ENCODE peak calls at places on chromosomes 11 and 22, in five cellular contexts. One of them, this sample, is unnamed. For H3K27me3, the result is how much of the 10 kb centered on the place peaks cover.

GRCh38 chr11:74019104-74019738 is 10.3 kb upstream of the UCP3 start:
- DNase-seq in AG04450: no peak
- DNase-seq in right atrium auricular region: no peak
- DNase-seq in endothelial cell of umbilical vein: no peak
- DNase-seq in dorsolateral prefrontal cortex: no peak
- DNase-seq in this sample: no peak

GRCh38 chr22:41003041-41003440 is 51.9 kb downstream of the RBX1 start:
- DNase-seq in AG04450: no peak
- DNase-seq in right atrium auricular region: no peak
- DNase-seq in endothelial cell of umbilical vein: no peak
- DNase-seq in dorsolateral prefrontal cortex: no peak
- DNase-seq in this sample: no peak

GRCh38 chr22:38141574-38141973 is 31.1 kb upstream of the BAIAP2L2 start:
- DNase-seq in AG04450: no peak
- DNase-seq in right atrium auricular region: no peak
- DNase-seq in endothelial cell of umbilical vein: no peak
- DNase-seq in dorsolateral prefrontal cortex: no peak
- DNase-seq in this sample: no peak

GRCh38 chr11:17735823-17736772 is 1.5 kb downstream of the KCNC1 start:
- DNase-seq in AG04450: no peak
- DNase-seq in right atrium auricular region: no peak
- DNase-seq in endothelial cell of umbilical vein: no peak
- DNase-seq in dorsolateral prefrontal cortex: no peak
- DNase-seq in this sample: no peak

GRCh38 chr11:115518983-115519382 is 14.8 kb upstream of the CADM1 start:
- DNase-seq in AG04450: no peak
- DNase-seq in right atrium auricular region: no peak
- DNase-seq in endothelial cell of umbilical vein: no peak
- DNase-seq in dorsolateral prefrontal cortex: no peak
- DNase-seq in this sample: no peak

GRCh38 chr11:21965221-21965620 is 227.7 kb upstream of the ANO5 start:
- DNase-seq in AG04450: no peak
- DNase-seq in right atrium auricular region: no peak
- DNase-seq in endothelial cell of umbilical vein: no peak
- DNase-seq in dorsolateral prefrontal cortex: no peak
- DNase-seq in this sample: no peak

GRCh38 chr11:121163658-121164308 is 62.7 kb downstream of the TECTA start:
- DNase-seq in AG04450: no peak
- DNase-seq in right atrium auricular region: no peak
- DNase-seq in endothelial cell of umbilical vein: no peak
- DNase-seq in dorsolateral prefrontal cortex: no peak
- DNase-seq in this sample: no peak

GRCh38 chr11:3178349-3178748 is 13.2 kb upstream of the OSBPL5 start:
- DNase-seq in AG04450: no peak
- DNase-seq in right atrium auricular region: no peak
- DNase-seq in endothelial cell of umbilical vein: no peak
- DNase-seq in dorsolateral prefrontal cortex: no peak
- DNase-seq in this sample: no peak

GRCh38 chr11:129643031-129643721 is 172.5 kb upstream of the TMEM45B start:
- DNase-seq in AG04450: no peak
- DNase-seq in right atrium auricular region: no peak
- DNase-seq in endothelial cell of umbilical vein: no peak
- DNase-seq in dorsolateral prefrontal cortex: no peak
- DNase-seq in this sample: no peak

GRCh38 chr22:38966379-38966700 is 8.9 kb downstream of the APOBEC3A start:
- DNase-seq in AG04450: no peak
- DNase-seq in right atrium auricular region: no peak
- DNase-seq in endothelial cell of umbilical vein: no peak
- DNase-seq in dorsolateral prefrontal cortex: no peak
- DNase-seq in this sample: no peak

GRCh38 chr11:119891392-119891791 is 162.4 kb upstream of the NECTIN1 start:
- DNase-seq in AG04450: no peak
- DNase-seq in right atrium auricular region: peak
- DNase-seq in endothelial cell of umbilical vein: no peak
- DNase-seq in dorsolateral prefrontal cortex: peak
- DNase-seq in this sample: no peak

GRCh38 chr22:38982008-38982927 is at the start of gene APOBEC3B:
- DNase-seq in AG04450: peak
- DNase-seq in right atrium auricular region: peak
- DNase-seq in endothelial cell of umbilical vein: peak
- DNase-seq in dorsolateral prefrontal cortex: peak
- DNase-seq in this sample: peak

GRCh38 chr11:33515347-33515746 is 185.3 kb downstream of the C11orf91 start:
- DNase-seq in AG04450: no peak
- DNase-seq in right atrium auricular region: no peak
- DNase-seq in endothelial cell of umbilical vein: no peak
- DNase-seq in dorsolateral prefrontal cortex: peak
- DNase-seq in this sample: no peak

GRCh38 chr11:113179181-113179701 is 135.1 kb upstream of the TTC12 start:
- DNase-seq in AG04450: no peak
- DNase-seq in right atrium auricular region: peak
- DNase-seq in endothelial cell of umbilical vein: no peak
- DNase-seq in dorsolateral prefrontal cortex: no peak
- DNase-seq in this sample: no peak

GRCh38 chr11:120432056-120433018 is 79.2 kb upstream of the GRIK4 start:
- DNase-seq in AG04450: peak
- DNase-seq in right atrium auricular region: no peak
- DNase-seq in endothelial cell of umbilical vein: peak
- DNase-seq in dorsolateral prefrontal cortex: no peak
- DNase-seq in this sample: peak

GRCh38 chr11:102202972-102203371 is 92.7 kb downstream of the YAP1 start:
- DNase-seq in AG04450: no peak
- DNase-seq in right atrium auricular region: no peak
- DNase-seq in endothelial cell of umbilical vein: no peak
- DNase-seq in dorsolateral prefrontal cortex: no peak
- DNase-seq in this sample: no peak

GRCh38 chr11:76793834-76794291 is 10.7 kb downstream of the TSKU start:
- DNase-seq in AG04450: no peak
- DNase-seq in right atrium auricular region: peak
- DNase-seq in endothelial cell of umbilical vein: no peak
- DNase-seq in dorsolateral prefrontal cortex: no peak
- DNase-seq in this sample: no peak

GRCh38 chr11:44631831-44632230 is 66.4 kb downstream of the CD82 start:
- DNase-seq in AG04450: no peak
- DNase-seq in right atrium auricular region: peak
- DNase-seq in endothelial cell of umbilical vein: no peak
- DNase-seq in dorsolateral prefrontal cortex: no peak
- DNase-seq in this sample: no peak

GRCh38 chr22:17822087-17822486 is 47.8 kb upstream of the BID start:
- DNase-seq in AG04450: no peak
- DNase-seq in right atrium auricular region: no peak
- DNase-seq in endothelial cell of umbilical vein: no peak
- DNase-seq in dorsolateral prefrontal cortex: no peak
- DNase-seq in this sample: no peak

GRCh38 chr11:100872951-100873350 is 185.9 kb downstream of the ARHGAP42 start:
- DNase-seq in AG04450: no peak
- DNase-seq in right atrium auricular region: no peak
- DNase-seq in endothelial cell of umbilical vein: no peak
- DNase-seq in dorsolateral prefrontal cortex: no peak
- DNase-seq in this sample: no peak

GRCh38 chr11:132123854-132124835 is 753.7 kb downstream of the NTM start:
- DNase-seq in AG04450: no peak
- DNase-seq in right atrium auricular region: no peak
- DNase-seq in endothelial cell of umbilical vein: no peak
- DNase-seq in dorsolateral prefrontal cortex: no peak
- DNase-seq in this sample: no peak

GRCh38 chr22:40418366-40419201 is 48.2 kb downstream of the SGSM3 start:
- DNase-seq in AG04450: peak
- DNase-seq in right atrium auricular region: no peak
- DNase-seq in endothelial cell of umbilical vein: no peak
- DNase-seq in dorsolateral prefrontal cortex: peak
- DNase-seq in this sample: no peak

GRCh38 chr11:68076371-68077042 is 37.7 kb downstream of the TCIRG1 start:
- DNase-seq in AG04450: no peak
- DNase-seq in right atrium auricular region: no peak
- DNase-seq in endothelial cell of umbilical vein: peak
- DNase-seq in dorsolateral prefrontal cortex: no peak
- DNase-seq in this sample: no peak
- TF ChIP-seq CTCF in AG04450: peak
- TF ChIP-seq CTCF in right atrium auricular region: no peak
- TF ChIP-seq CTCF in endothelial cell of umbilical vein: no peak
- TF ChIP-seq CTCF in dorsolateral prefrontal cortex: no peak
- TF ChIP-seq CTCF in this sample: no peak

GRCh38 chr11:48125866-48126265 is 90.7 kb upstream of the OR4B1 start:
- DNase-seq in AG04450: no peak
- DNase-seq in right atrium auricular region: no peak
- DNase-seq in endothelial cell of umbilical vein: no peak
- DNase-seq in dorsolateral prefrontal cortex: no peak
- DNase-seq in this sample: no peak

GRCh38 chr11:48123249-48123875 is 93.2 kb upstream of the OR4B1 start:
- DNase-seq in AG04450: no peak
- DNase-seq in right atrium auricular region: no peak
- DNase-seq in endothelial cell of umbilical vein: peak
- DNase-seq in dorsolateral prefrontal cortex: no peak
- DNase-seq in this sample: no peak

GRCh38 chr11:48123934-48124755 is 92.5 kb upstream of the OR4B1 start:
- DNase-seq in AG04450: no peak
- DNase-seq in right atrium auricular region: no peak
- DNase-seq in endothelial cell of umbilical vein: no peak
- DNase-seq in dorsolateral prefrontal cortex: no peak
- DNase-seq in this sample: no peak

GRCh38 chr11:48122656-48123055 is 94.0 kb upstream of the OR4B1 start:
- DNase-seq in AG04450: no peak
- DNase-seq in right atrium auricular region: no peak
- DNase-seq in endothelial cell of umbilical vein: no peak
- DNase-seq in dorsolateral prefrontal cortex: no peak
- DNase-seq in this sample: no peak

DNA sequence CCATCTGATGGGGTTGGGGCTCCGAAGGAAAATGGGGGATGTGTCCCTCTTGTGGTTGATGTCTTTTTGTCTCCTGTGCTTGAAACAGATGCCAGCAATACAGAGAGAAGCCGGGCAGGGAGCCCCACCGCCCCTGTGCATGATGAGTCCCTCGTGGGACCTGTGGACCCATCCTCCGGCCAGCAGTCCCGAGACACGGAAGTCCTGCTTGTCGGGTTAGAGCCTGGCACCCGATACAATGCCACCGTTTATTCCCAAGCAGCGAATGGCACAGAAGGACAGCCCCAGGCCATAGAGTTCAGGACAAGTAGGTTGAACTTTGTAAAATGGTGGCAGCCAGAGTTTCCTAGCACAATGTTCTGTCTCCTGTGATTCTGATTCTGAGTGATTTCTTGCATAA is 91.7 kb upstream of the OR4B1 start:
- DNase-seq in AG04450: no peak
- DNase-seq in right atrium auricular region: no peak
- DNase-seq in endothelial cell of umbilical vein: no peak
- DNase-seq in dorsolateral prefrontal cortex: no peak
- DNase-seq in this sample: no peak
- H3K27ac ChIP-seq in AG04450: no peak
- H3K27ac ChIP-seq in right atrium auricular region: no peak
- H3K27ac ChIP-seq in endothelial cell of umbilical vein: no peak
- H3K27ac ChIP-seq in dorsolateral prefrontal cortex: no peak
- H3K27ac ChIP-seq in this sample: no peak

GRCh38 chr11:65793144-65793581 is 6.3 kb downstream of the OVOL1 start:
- DNase-seq in AG04450: no peak
- DNase-seq in right atrium auricular region: no peak
- DNase-seq in endothelial cell of umbilical vein: no peak
- DNase-seq in dorsolateral prefrontal cortex: no peak
- DNase-seq in this sample: no peak

GRCh38 chr11:65791719-65792213 is 4.9 kb downstream of the OVOL1 start:
- DNase-seq in AG04450: no peak
- DNase-seq in right atrium auricular region: no peak
- DNase-seq in endothelial cell of umbilical vein: no peak
- DNase-seq in dorsolateral prefrontal cortex: no peak
- DNase-seq in this sample: no peak

GRCh38 chr11:65792456-65792855 is 5.6 kb downstream of the OVOL1 start:
- DNase-seq in AG04450: no peak
- DNase-seq in right atrium auricular region: no peak
- DNase-seq in endothelial cell of umbilical vein: no peak
- DNase-seq in dorsolateral prefrontal cortex: no peak
- DNase-seq in this sample: no peak

GRCh38 chr11:65794570-65795510 is 8.0 kb downstream of the OVOL1 start:
- DNase-seq in AG04450: no peak
- DNase-seq in right atrium auricular region: no peak
- DNase-seq in endothelial cell of umbilical vein: no peak
- DNase-seq in dorsolateral prefrontal cortex: no peak
- DNase-seq in this sample: no peak

GRCh38 chr11:65793625-65794400 is 7.0 kb downstream of the OVOL1 start:
- DNase-seq in AG04450: no peak
- DNase-seq in right atrium auricular region: no peak
- DNase-seq in endothelial cell of umbilical vein: no peak
- DNase-seq in dorsolateral prefrontal cortex: no peak
- DNase-seq in this sample: no peak
- H3K27me3 ChIP-seq in AG04450: half or more
- H3K27me3 ChIP-seq in right atrium auricular region: under half
- H3K27me3 ChIP-seq in endothelial cell of umbilical vein: under half
- H3K27me3 ChIP-seq in dorsolateral prefrontal cortex: under half
- H3K27me3 ChIP-seq in this sample: under half

GRCh38 chr11:839280-839623 is 3.1 kb downstream of the POLR2L start:
- DNase-seq in AG04450: no peak
- DNase-seq in right atrium auricular region: no peak
- DNase-seq in endothelial cell of umbilical vein: no peak
- DNase-seq in dorsolateral prefrontal cortex: no peak
- DNase-seq in this sample: no peak

GRCh38 chr11:839875-840617 is 2.3 kb downstream of the POLR2L start:
- DNase-seq in AG04450: no peak
- DNase-seq in right atrium auricular region: no peak
- DNase-seq in endothelial cell of umbilical vein: no peak
- DNase-seq in dorsolateral prefrontal cortex: no peak
- DNase-seq in this sample: no peak

GRCh38 chr11:837189-837989 is 4.6 kb downstream of the CD151 start:
- DNase-seq in AG04450: no peak
- DNase-seq in right atrium auricular region: no peak
- DNase-seq in endothelial cell of umbilical vein: no peak
- DNase-seq in dorsolateral prefrontal cortex: no peak
- DNase-seq in this sample: no peak

GRCh38 chr11:837990-838307 is 4.4 kb downstream of the POLR2L start:
- DNase-seq in AG04450: no peak
- DNase-seq in right atrium auricular region: no peak
- DNase-seq in endothelial cell of umbilical vein: no peak
- DNase-seq in dorsolateral prefrontal cortex: no peak
- DNase-seq in this sample: no peak

DNA sequence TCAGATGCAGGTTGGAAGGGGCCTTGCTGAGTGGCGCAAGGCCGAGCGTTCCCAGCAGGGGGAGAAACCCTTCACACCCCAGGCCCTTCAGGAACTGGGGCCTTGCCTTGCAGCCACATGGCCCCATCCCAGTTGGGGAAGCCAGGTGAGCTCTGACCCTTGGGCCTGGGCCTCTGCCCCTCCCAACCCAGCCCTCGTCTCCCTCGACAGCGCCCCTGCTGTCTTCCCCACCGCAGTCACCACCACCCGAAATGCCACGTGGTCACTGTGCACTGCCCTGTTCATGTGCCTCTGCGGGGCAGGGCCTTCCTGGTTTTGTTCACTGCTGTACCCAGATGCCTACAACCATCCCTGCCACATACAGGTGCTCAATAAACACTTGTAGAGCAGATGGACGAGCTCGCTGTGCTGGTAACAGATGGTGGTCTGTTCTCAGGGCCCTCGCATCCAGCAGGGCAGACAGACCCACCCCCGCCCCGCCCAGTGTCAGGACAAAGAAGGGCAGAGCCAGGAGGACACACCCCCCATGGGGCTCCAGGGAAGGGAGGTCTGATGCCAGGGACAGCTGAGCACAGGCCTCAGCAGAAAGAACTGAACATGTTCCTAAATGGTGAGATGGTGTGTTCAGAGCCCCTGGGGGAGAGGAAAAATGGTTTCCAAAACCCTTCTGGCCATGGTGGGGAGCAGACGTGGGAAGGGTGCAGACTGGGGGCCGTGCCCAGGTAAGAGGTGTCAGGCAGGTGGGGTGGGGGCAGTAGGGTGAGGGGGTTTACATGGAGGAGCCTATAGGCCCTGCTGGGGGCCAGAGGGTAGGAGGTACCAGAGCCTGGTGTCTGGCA is 3.7 kb downstream of the POLR2L start:
- DNase-seq in AG04450: no peak
- DNase-seq in right atrium auricular region: no peak
- DNase-seq in endothelial cell of umbilical vein: peak
- DNase-seq in dorsolateral prefrontal cortex: no peak
- DNase-seq in this sample: no peak
- TF ChIP-seq CTCF in AG04450: peak
- TF ChIP-seq CTCF in right atrium auricular region: peak
- TF ChIP-seq CTCF in endothelial cell of umbilical vein: no peak
- TF ChIP-seq CTCF in dorsolateral prefrontal cortex: no peak
- TF ChIP-seq CTCF in this sample: peak